ENCODE peak calls at places on chromosomes 13 and 19, in ten cellular contexts. S is mammary epithelial cell; I is HT1080; G is fibroblast of mammary gland; V is ascending aorta; Y is GM04504; R is lower leg skin; P is NB4; B is iPS-NIHi11; D is CD4-positive, alpha-beta T cell. X is an unnamed sample.

GRCh38 chr13:46648166-46648607 is 95.2 kb downstream of the LRCH1 start:
- DNase-seq in S (peak), R (no peak), B (no peak), P (peak), G (peak), Y (no peak), V (no peak), I (peak), D (no peak), X (no peak)

GRCh38 chr19:47523473-47523872 is 8.6 kb upstream of the NAPA start:
- DNase-seq in Y (no peak), P (no peak), R (no peak), S (no peak), V (no peak), D (no peak), G (no peak), I (no peak), B (no peak), X (no peak)

GRCh38 chr19:16942583-16942982 is 53.8 kb downstream of the F2RL3 start:
- DNase-seq in S (no peak), P (no peak), B (no peak), G (no peak), R (peak), I (no peak), D (no peak), Y (no peak), V (no peak), X (no peak)

GRCh38 chr19:55465460-55466245 is 1.1 kb upstream of the C19orf85 start:
- DNase-seq in V (no peak), S (no peak), Y (no peak), G (no peak), P (no peak), R (no peak), B (no peak), I (no peak), D (no peak), X (no peak)

GRCh38 chr13:29494520-29494919 is 101.0 kb downstream of the SLC7A1 start:
- DNase-seq in I (no peak), G (no peak), Y (no peak), P (no peak), V (no peak), R (no peak), D (no peak), B (no peak), S (no peak), X (no peak)

GRCh38 chr19:55632463-55632834 is 8.1 kb upstream of the ZNF784 start:
- DNase-seq in I (peak), Y (peak), V (peak), D (peak), R (peak), B (peak), S (peak), P (peak), G (peak), X (peak)

GRCh38 chr13:50509771-50510441 is 333.6 kb downstream of the DLEU7 start:
- DNase-seq in I (peak), R (no peak), G (no peak), Y (no peak), P (peak), S (no peak), D (no peak), B (no peak), V (no peak), X (no peak)

GRCh38 chr13:78589206-78589605 is 14.1 kb downstream of the POU4F1 start:
- DNase-seq in B (peak), P (peak), S (peak), Y (no peak), G (peak), R (no peak), D (no peak), I (no peak), V (no peak), X (no peak)